ENCODE peak calls at places on chromosomes 16 and 17, in five cellular contexts. S, J, E, Z and O are unnamed samples.

GRCh38 chr16:4944333-4945281 is 7.7 kb upstream of the PPL start:
- DNase-seq in S (peak), E (peak), J (peak), Z (no peak), O (peak)

GRCh38 chr17:55584861-55585260 is 73.6 kb upstream of the SMIM36 start:
- DNase-seq in S (no peak), Z (no peak), J (no peak), E (no peak), O (no peak)

GRCh38 chr17:69874220-69874670 is 200.8 kb upstream of the KCNJ16 start:
- DNase-seq in E (peak), Z (no peak), J (no peak), S (no peak), O (no peak)

GRCh38 chr16:50302472-50303005 is 36.2 kb downstream of the ADCY7 start:
- DNase-seq in E (no peak), Z (no peak), J (no peak), S (no peak), O (peak)

GRCh38 chr17:27424941-27425340 is 31.3 kb upstream of the KSR1 start:
- DNase-seq in E (no peak), S (no peak), J (no peak), Z (no peak), O (no peak)

GRCh38 chr17:2232244-2232638 is 71.3 kb downstream of the SMG6 start:
- DNase-seq in J (no peak), E (peak), Z (no peak), S (no peak), O (no peak)

GRCh38 chr17:6587310-6587709 is 31.0 kb upstream of the PITPNM3 start:
- DNase-seq in E (no peak), J (no peak), Z (no peak), S (no peak), O (no peak)

GRCh38 chr17:63474174-63474913 is 2.5 kb upstream of the ACE start:
- DNase-seq in Z (no peak), S (no peak), E (peak), J (no peak), O (no peak)

GRCh38 chr16:20898938-20899502 is 1.1 kb downstream of the DCUN1D3 start:
- DNase-seq in E (peak), S (no peak), J (no peak), Z (no peak), O (no peak)

GRCh38 chr17:18258356-18259038 is at the start of gene FLII:
- DNase-seq in E (peak), Z (no peak), J (peak), S (peak), O (peak)

GRCh38 chr16:67463691-67464090 is 17.3 kb downstream of the ATP6V0D1 start:
- DNase-seq in J (no peak), E (no peak), Z (no peak), S (no peak), O (no peak)

GRCh38 chr17:79949646-79950292 is 85.9 kb downstream of the TBC1D16 start:
- DNase-seq in J (no peak), S (no peak), E (no peak), Z (no peak), O (peak)

GRCh38 chr16:71460246-71460645 is 1.8 kb downstream of the ZNF23 start:
- DNase-seq in J (no peak), E (no peak), S (no peak), Z (no peak), O (no peak)

GRCh38 chr17:71948703-71949422 is 172.0 kb upstream of the SOX9 start:
- DNase-seq in E (no peak), Z (no peak), S (no peak), J (no peak), O (no peak)

GRCh38 chr17:81253358-81254131 is 14.4 kb downstream of the NDUFAF8 start:
- DNase-seq in Z (no peak), E (peak), J (peak), S (peak), O (peak)

GRCh38 chr17:40726919-40727318 is 23.4 kb upstream of the KRT24 start:
- DNase-seq in J (no peak), Z (no peak), E (no peak), S (peak), O (peak)

GRCh38 chr17:32629563-32630190 is 142.9 kb downstream of the CDK5R1 start:
- DNase-seq in E (no peak), J (no peak), S (no peak), Z (no peak), O (no peak)

GRCh38 chr17:32626371-32626770 is 139.6 kb downstream of the CDK5R1 start:
- DNase-seq in Z (no peak), S (no peak), J (no peak), E (no peak), O (no peak)

GRCh38 chr17:32625971-32626370 is 139.2 kb downstream of the CDK5R1 start:
- DNase-seq in S (no peak), E (no peak), J (no peak), Z (no peak), O (no peak)

GRCh38 chr17:32628645-32629044 is 141.9 kb downstream of the CDK5R1 start:
- DNase-seq in S (no peak), J (no peak), E (no peak), Z (no peak), O (no peak)

DNA sequence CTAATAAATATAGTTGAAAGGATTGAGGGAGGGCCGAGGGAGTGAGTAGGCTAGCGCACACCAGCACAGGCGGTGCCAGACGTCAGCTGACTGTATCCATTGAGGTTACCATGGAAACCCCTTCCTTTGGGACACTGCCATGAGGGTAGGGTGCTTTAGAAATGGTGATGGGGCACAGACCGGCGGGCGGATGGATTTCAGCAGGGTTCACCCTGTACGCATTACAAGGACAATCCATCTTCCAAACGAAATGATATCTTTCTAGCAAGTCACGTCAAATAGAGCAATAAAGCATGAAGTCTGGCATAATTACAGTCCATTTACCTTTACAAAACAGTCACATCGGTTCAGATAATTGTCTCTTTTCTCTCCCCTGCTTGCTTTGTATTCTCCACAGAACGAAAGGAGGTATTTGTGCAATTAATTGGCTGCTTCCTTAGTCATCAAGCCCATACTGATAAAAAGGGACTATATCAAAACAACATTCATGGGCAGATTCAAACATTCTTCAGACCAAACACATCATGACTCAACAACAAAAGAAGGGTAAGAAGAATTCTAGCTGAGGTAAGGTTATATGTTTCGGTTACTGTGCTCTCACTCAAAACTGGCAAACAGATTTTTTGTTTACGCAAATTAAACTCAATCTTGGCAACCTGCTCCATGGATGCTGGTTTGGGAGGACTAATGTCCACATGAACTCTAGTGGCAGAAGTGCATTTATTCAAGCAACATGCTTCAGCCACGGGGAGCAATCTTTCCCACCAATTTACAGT is 140.6 kb downstream of the CDK5R1 start:
- DNase-seq in Z (no peak), E (no peak), J (no peak), S (no peak), O (no peak)
- TF ChIP-seq MYC in Z (no peak), E (no peak), J (no peak), S (no peak), O (no peak)

DNA sequence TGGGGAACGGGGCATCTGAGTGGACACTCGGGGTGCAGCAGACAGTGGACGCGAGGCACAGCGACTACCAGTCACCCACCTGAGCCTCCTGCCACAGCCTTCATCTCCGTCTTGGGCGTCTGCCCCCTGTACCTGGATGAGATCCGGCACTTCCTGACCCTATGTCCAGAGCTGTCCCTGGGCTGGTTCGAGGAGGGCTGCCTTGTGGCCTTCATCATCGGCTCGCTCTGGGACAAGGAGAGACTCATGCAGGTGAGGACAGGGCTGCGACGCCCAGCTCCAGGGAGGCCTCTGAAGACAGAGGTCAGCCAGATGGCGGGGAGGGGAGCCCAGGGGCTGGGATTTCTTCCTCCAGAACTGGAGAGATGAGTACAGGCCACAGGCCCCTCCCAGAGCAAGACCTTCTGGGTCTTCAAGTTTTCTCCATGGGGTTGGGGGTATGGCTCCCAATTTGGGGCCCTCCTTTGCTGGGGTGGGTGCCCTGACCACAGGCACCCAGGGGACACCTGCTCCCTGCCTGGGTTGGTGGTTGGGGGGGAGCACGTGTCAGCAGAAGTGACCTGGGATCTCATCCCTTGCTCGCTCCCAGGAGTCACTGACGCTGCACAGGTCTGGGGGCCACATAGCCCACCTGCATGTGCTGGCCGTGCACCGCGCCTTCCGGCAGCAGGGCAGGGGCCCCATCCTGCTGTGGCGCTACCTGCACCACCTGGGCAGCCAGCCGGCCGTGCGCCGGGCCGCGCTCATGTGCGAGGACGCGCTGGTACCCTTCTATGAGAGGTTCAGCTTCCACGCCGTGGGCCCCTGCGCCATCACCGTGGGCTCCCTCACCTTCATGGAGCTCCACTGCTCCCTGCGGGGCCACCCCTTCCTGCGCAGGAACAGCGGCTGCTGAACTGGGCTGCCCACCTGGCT is 1.9 kb downstream of the AANAT start:
- DNase-seq in J (no peak), S (no peak), Z (no peak), E (no peak), O (no peak)
- TF ChIP-seq MYC in J (no peak), S (no peak), Z (no peak), E (no peak), O (no peak)

DNA sequence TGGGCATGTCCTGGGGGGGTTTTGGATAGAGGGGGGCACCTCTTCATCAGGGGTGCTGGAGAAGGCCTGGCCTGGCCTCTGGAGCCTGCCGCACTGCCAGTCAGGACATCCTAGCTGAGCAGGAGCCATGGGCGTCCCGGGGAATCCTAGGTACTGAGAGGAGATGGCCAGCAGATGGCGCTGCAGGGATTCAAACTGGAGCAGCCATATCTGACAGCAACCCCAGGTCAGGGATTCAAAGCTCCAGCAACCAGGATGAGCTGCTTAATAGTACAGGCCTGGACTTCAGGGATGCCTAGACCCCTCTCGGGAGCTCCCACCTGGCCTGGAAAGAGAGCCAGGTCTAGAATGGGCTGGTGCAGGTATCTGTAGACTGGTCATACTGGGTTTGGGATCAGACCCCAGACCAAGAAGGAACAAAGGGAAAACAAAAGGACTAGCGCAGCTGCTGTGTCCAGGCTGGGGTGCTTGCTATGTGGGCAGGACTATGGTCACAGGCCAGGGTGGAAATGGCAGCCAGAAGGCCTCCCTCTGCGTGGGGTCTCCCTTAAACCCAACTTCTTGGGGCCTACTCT is 306.9 kb upstream of the RBFOX1 start:
- DNase-seq in E (no peak), J (peak), S (peak), Z (no peak), O (peak)
- TF ChIP-seq MYC in E (no peak), J (no peak), S (no peak), Z (no peak), O (no peak)

DNA sequence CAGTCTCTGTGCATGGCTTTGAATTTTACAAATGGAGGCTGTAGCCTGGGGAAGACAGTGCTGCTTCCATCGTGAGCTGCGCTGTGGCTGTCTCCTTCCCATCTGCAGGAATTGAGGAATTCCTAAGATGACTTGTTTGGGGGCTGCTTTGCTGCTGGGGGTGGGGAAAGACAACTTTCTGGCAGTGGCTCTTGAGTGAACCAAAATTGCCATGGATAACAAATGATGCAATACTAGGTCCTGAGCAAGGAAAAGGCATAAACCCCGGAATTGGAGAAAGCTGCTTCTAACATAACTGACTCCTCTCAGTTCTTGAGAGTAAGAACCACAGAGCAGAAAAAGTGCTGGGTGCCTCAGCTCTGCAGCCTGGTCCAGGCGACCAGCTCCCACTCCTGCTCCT is 245.0 kb upstream of the RPL38 start:
- DNase-seq in E (no peak), S (no peak), J (no peak), Z (no peak), O (no peak)
- TF ChIP-seq MYC in E (no peak), S (no peak), J (no peak), Z (no peak), O (no peak)

DNA sequence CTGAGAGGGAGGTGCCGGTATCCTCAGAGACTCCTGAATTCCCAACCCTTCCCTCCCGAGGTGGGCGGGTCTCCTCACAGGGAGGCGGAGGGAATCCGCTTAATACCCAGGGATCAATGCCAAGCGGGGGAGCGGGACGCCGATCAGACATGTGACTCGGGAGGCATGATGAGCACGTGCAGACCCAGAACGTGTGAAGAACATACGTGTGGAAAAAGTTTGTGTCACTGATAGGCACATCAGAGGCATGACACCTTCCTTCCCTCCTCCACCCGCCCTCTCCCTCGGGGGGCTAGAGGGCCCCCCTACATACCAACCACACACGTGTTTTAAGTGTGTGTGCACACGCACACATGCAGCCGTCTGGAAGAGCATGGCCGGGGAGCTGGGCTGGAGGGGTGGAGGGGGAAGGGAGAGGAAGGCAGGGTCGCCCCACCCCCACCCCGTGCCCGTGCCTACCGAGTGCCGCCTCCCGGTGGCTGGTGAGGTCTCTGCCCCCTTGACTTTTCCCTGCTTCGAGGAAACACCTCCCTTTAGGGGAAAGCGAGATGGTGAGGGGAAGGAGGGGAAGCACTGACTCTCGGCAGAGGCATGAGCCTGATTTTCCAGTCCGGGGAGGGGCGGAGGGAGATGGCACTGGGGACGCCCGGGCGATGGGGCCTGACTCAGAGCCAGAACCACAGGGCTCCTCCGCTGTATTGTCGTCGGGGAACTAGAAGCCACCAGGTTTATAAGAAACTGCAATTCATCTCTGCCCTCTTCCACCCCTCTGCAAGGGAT is 12.1 kb upstream of the TBX21 start:
- DNase-seq in Z (no peak), S (no peak), J (no peak), E (no peak), O (peak)
- TF ChIP-seq MYC in Z (no peak), S (no peak), J (no peak), E (no peak), O (no peak)